ENCODE peak calls at places on chromosomes 6 and 20, in five cellular contexts. D is fibroblast of the aortic adventitia, V is Daoy, O is NCI-H1694 treated with DMSO at 0.1 percent for 48 hours, P is NCI-H187. M is an unnamed sample.

GRCh38 chr6:139628220-139628619 is 253.8 kb upstream of the CITED2 start:
- DNase-seq in D (no peak), V (no peak), O (no peak), P (no peak), M (no peak)

GRCh38 chr6:141482773-141483172 is 650.0 kb upstream of the GJE1 start:
- DNase-seq in D (no peak), V (no peak), O (peak; percentile 4), P (no peak), M (no peak)

GRCh38 chr6:170265655-170266054 is 25.2 kb downstream of the DLL1 start:
- DNase-seq in D (no peak), V (no peak), O (no peak), P (no peak), M (no peak)

GRCh38 chr20:19462491-19462890 is 250.0 kb downstream of the SLC24A3 start:
- DNase-seq in D (no peak), V (no peak), O (no peak), P (no peak), M (no peak)

GRCh38 chr20:53870426-53871199 is 199.8 kb downstream of the BCAS1 start:
- DNase-seq in D (no peak), V (no peak), O (no peak), P (no peak), M (peak; percentile 18)

GRCh38 chr6:154458565-154459475 is 51.7 kb downstream of the CNKSR3 start:
- DNase-seq in D (peak; percentile 16), V (peak; percentile 61), O (no peak), P (no peak), M (peak; percentile 23)

GRCh38 chr6:36364669-36365479 is 22.6 kb downstream of the ETV7 start:
- DNase-seq in D (peak; percentile 59), V (peak; percentile 85), O (no peak), P (no peak), M (peak; percentile 27)

GRCh38 chr6:15444881-15445280 is 199.0 kb downstream of the JARID2 start:
- DNase-seq in D (no peak), V (peak; percentile 39), O (peak; percentile 81), P (no peak), M (no peak)

GRCh38 chr20:40663991-40664880 is 24.8 kb downstream of the MAFB start:
- DNase-seq in D (no peak), V (no peak), O (no peak), P (no peak), M (no peak)

GRCh38 chr20:48767269-48767960 is 60.4 kb downstream of the PREX1 start:
- DNase-seq in D (no peak), V (no peak), O (no peak), P (no peak), M (no peak)

GRCh38 chr20:32965581-32966373 is 38.5 kb downstream of the SUN5 start:
- DNase-seq in D (no peak), V (no peak), O (no peak), P (no peak), M (no peak)

GRCh38 chr6:156107514-156108150 is 652.0 kb upstream of the NOX3 start:
- DNase-seq in D (no peak), V (no peak), O (peak; percentile 71), P (no peak), M (no peak)

GRCh38 chr20:56781108-56781739 is 152.1 kb downstream of the TFAP2C start:
- DNase-seq in D (peak; percentile 17), V (peak; percentile 34), O (no peak), P (no peak), M (peak; percentile 92)

GRCh38 chr6:2127484-2127911 is 117.9 kb downstream of the GMDS start:
- DNase-seq in D (no peak), V (no peak), O (no peak), P (no peak), M (no peak)

GRCh38 chr6:124393536-124393935 is 568.7 kb upstream of the RNF217 start:
- DNase-seq in D (no peak), V (no peak), O (no peak), P (no peak), M (peak; percentile 0)

GRCh38 chr20:44532248-44532980 is 10.5 kb upstream of the SERINC3 start:
- DNase-seq in D (no peak), V (no peak), O (no peak), P (no peak), M (no peak)

GRCh38 chr6:16694789-16695188 is 66.5 kb downstream of the ATXN1 start:
- DNase-seq in D (no peak), V (no peak), O (no peak), P (no peak), M (no peak)

GRCh38 chr6:39947611-39948068 is 13.4 kb upstream of the MOCS1 start:
- DNase-seq in D (no peak), V (no peak), O (no peak), P (no peak), M (no peak)

GRCh38 chr20:53974785-53975555 is 95.4 kb downstream of the BCAS1 start:
- DNase-seq in D (no peak), V (no peak), O (no peak), P (no peak), M (no peak)

GRCh38 chr20:17833036-17833674 is 133.4 kb downstream of the BANF2 start:
- DNase-seq in D (peak; percentile 25), V (no peak), O (no peak), P (no peak), M (no peak)

GRCh38 chr20:12798286-12798685 is 210.5 kb upstream of the SPTLC3 start:
- DNase-seq in D (no peak), V (no peak), O (no peak), P (no peak), M (no peak)

GRCh38 chr6:28182255-28182654 is 40.6 kb downstream of the ZKSCAN8 start:
- DNase-seq in D (no peak), V (no peak), O (no peak), P (no peak), M (no peak)

GRCh38 chr6:30007132-30007764 is 53.8 kb upstream of the POLR1H start:
- DNase-seq in D (no peak), V (peak; percentile 20), O (no peak), P (no peak), M (no peak)

GRCh38 chr6:3144571-3144970 is 12.8 kb downstream of the TUBB2A start:
- DNase-seq in D (no peak), V (no peak), O (no peak), P (no peak), M (no peak)

GRCh38 chr20:61026731-61027130 is 225.3 kb upstream of the CDH4 start:
- DNase-seq in D (no peak), V (no peak), O (no peak), P (no peak), M (no peak)

GRCh38 chr6:88858455-88858854 is 105.0 kb downstream of the RNGTT start:
- DNase-seq in D (no peak), V (no peak), O (no peak), P (no peak), M (no peak)

GRCh38 chr6:154619183-154619582 is 108.7 kb upstream of the CNKSR3 start:
- DNase-seq in D (no peak), V (no peak), O (no peak), P (no peak), M (no peak)

GRCh38 chr6:30769088-30769852 is 24.9 kb upstream of the IER3 start:
- DNase-seq in D (peak; percentile 87), V (peak; percentile 99), O (no peak), P (no peak), M (peak; percentile 91)

GRCh38 chr20:48275737-48276342 is 490.6 kb upstream of the SULF2 start:
- DNase-seq in D (no peak), V (no peak), O (no peak), P (peak; percentile 53), M (no peak)

GRCh38 chr6:121651420-121651819 is 216.0 kb downstream of the GJA1 start:
- DNase-seq in D (no peak), V (peak; percentile 12), O (no peak), P (no peak), M (no peak)

GRCh38 chr6:138691595-138692057 is 81.9 kb upstream of the CCDC28A start:
- DNase-seq in D (peak; percentile 85), V (peak; percentile 56), O (no peak), P (no peak), M (peak; percentile 50)

GRCh38 chr20:47726632-47727031 is 58.6 kb downstream of the SULF2 start:
- DNase-seq in D (no peak), V (no peak), O (no peak), P (no peak), M (no peak)